ENCODE peak calls at places on chromosome 3, in nine cellular contexts. U is astrocyte of the spinal cord, X is omental fat pad, T is progenitor cell of endocrine pancreas, C is HepG2, J is HFFc6, D is epithelial cell of proximal tubule, B is AG04450, A is cardiac muscle cell. P is an unnamed sample.

GRCh38 chr3:119206611-119207511 is 33.5 kb downstream of the UPK1B start:
- DNase-seq in A (no peak), C (no peak), B (no peak), J (no peak), U (no peak), T (no peak), D (no peak), X (no peak), P (peak)

GRCh38 chr3:112090899-112091586 is 4.9 kb downstream of the C3orf52 start:
- DNase-seq in X (no peak), C (no peak), D (no peak), B (no peak), T (no peak), J (no peak), U (no peak), A (no peak), P (no peak)

GRCh38 chr3:64152100-64152499 is 73.2 kb downstream of the PRICKLE2 start:
- DNase-seq in X (no peak), B (peak), J (peak), A (peak), U (peak), T (no peak), C (no peak), D (no peak), P (no peak)

GRCh38 chr3:197350446-197350845 is 52.0 kb upstream of the DLG1 start:
- DNase-seq in B (no peak), A (no peak), T (no peak), U (no peak), C (no peak), X (no peak), J (no peak), D (no peak), P (peak)

GRCh38 chr3:133674290-133674912 is 12.7 kb upstream of the TOPBP1 start:
- DNase-seq in X (no peak), A (no peak), T (no peak), B (no peak), J (no peak), D (no peak), U (no peak), C (no peak), P (no peak)

GRCh38 chr3:103218793-103219192 is 784.0 kb downstream of the ZPLD1 start:
- DNase-seq in C (no peak), J (no peak), U (peak), A (no peak), T (no peak), B (no peak), X (no peak), D (no peak), P (no peak)

GRCh38 chr3:128051459-128051836 is 789 bp upstream of the SEC61A1 start:
- DNase-seq in D (no peak), U (peak), A (peak), C (no peak), B (no peak), X (no peak), T (no peak), J (no peak), P (no peak)

GRCh38 chr3:196422976-196423781 is 9.0 kb downstream of the UBXN7 start:
- DNase-seq in T (no peak), U (peak), B (no peak), A (peak), X (no peak), C (no peak), J (no peak), D (no peak), P (no peak)

GRCh38 chr3:69144631-69145244 is 22.3 kb upstream of the LMOD3 start:
- DNase-seq in C (no peak), J (no peak), B (no peak), D (no peak), T (no peak), U (peak), A (no peak), X (no peak), P (no peak)

GRCh38 chr3:15161113-15161512 is 44.9 kb upstream of the CAPN7 start:
- DNase-seq in T (no peak), D (no peak), B (no peak), A (no peak), C (no peak), U (no peak), J (no peak), X (no peak), P (no peak)

GRCh38 chr3:165874663-165875489 is 37.7 kb upstream of the BCHE start:
- DNase-seq in C (peak), T (no peak), X (no peak), D (no peak), B (no peak), A (no peak), J (no peak), U (no peak), P (no peak)

DNA sequence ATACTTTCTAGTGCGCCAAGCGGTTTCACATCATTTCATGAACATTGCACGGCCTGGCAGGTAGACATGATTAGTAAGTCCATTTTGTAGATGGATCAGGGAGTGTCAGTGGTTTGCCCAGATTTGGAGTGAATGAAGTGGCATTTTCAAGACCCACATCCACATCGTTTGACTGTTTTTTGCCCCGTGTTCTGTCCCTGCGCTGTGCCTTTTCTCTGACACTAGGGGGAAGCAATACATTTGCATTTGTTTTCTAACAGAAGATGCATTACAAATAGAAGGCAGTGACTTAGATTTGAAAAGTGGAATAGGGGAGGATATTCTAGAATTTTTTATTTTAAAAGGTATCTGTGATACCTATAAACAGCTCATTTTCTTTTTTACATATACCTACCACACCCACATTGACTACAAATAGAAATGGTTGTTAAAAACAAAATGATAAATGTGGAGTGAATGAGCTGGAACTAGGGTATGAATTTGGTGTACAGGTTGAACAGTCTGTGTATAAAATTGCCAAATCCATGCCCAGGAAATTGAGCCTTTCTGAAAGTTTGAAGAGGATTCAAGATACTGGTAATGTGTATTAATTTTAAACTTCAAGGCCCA is 98.0 kb downstream of the USP13 start:
- DNase-seq in B (no peak), D (no peak), J (peak), U (peak), C (peak), T (no peak), X (no peak), A (peak), P (no peak)
- TF ChIP-seq CTCF in B (peak), D (peak), J (peak), U (peak), C (peak), T (peak), X (no peak), A (peak), P (no peak)

GRCh38 chr3:57646723-57647122 is 46.2 kb downstream of the DENND6A start:
- DNase-seq in T (no peak), A (peak), D (no peak), C (no peak), B (no peak), X (no peak), J (peak), U (peak), P (no peak)
- TF ChIP-seq CTCF in T (no peak), A (peak), D (peak), C (no peak), B (no peak), X (no peak), J (peak), U (no peak), P (peak)

DNA sequence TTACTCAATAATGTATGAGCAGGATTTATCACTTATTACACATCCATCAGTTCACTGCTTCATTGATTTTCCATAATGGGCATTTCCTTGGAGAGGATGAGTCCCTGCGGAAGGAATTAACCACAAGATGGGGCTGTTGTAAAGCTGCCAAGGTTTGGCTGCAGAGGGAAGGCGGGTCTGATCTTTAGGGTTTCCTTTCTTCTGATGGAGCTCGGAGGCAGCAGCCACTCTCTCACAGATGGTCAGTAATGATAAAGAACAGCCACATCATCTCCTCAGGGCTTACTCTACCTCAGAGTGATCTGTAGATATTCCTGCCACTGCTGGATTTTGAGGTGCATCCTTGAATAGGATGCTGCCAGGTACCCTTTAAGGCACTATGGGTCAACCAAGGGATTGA is 115.2 kb downstream of the USP13 start:
- DNase-seq in D (peak), T (peak), B (peak), C (no peak), U (peak), J (peak), X (no peak), A (peak), P (no peak)
- TF ChIP-seq CTCF in D (peak), T (peak), B (peak), C (peak), U (peak), J (peak), X (no peak), A (peak), P (no peak)

DNA sequence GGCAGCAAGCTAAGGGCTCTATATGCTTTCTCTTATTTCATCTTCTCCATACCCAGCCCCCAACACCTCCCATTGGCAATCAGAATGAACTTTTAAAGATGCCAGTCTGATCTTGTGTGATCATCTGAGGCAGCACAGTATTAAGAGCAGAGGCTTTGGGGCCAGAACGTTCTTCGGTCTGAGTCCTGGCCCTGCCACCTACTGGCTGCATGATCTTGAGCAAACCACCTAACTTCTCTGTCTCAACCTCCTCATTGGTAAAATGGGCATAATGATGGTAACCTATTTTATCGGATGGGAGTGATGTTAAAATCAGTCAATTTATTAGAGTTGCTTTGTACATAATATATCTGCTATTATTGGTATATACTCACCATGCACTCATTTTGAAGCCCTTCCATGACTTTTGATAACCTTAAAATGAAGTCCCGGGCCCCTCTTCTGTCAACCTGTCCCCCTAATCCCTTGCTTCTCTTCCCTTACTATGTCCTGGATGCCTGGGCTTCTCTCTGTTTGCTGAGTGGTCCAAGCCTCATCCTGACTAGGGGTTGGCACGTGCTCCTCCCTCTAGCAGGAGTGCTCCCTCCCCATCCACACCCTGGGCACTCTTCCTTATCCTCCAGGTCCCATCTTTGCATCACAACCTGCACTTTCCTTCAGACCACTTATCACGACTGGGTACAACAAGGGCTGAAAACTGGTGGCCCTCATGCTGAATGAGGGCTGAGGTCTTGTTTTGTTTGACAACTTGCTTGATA is 6.3 kb downstream of the EFCAB12 start:
- DNase-seq in U (no peak), B (no peak), T (no peak), J (no peak), X (no peak), D (no peak), A (no peak), C (no peak), P (no peak)
- TF ChIP-seq CTCF in U (peak), B (peak), T (no peak), J (peak), X (no peak), D (peak), A (peak), C (peak), P (no peak)

GRCh38 chr3:187922704-187923393 is 177.6 kb upstream of the BCL6 start:
- DNase-seq in C (no peak), U (peak), X (no peak), T (no peak), B (no peak), A (peak), J (peak), D (no peak), P (no peak)

GRCh38 chr3:187927565-187927964 is 182.3 kb upstream of the BCL6 start:
- DNase-seq in C (no peak), A (no peak), B (no peak), T (no peak), D (no peak), U (no peak), J (no peak), X (no peak), P (no peak)

GRCh38 chr3:187926620-187927019 is 181.4 kb upstream of the BCL6 start:
- DNase-seq in J (no peak), T (no peak), X (no peak), U (no peak), A (no peak), C (no peak), D (no peak), B (no peak), P (no peak)

GRCh38 chr3:187925326-187925725 is 180.1 kb upstream of the BCL6 start:
- DNase-seq in J (no peak), T (no peak), B (no peak), C (no peak), U (no peak), X (no peak), A (peak), D (no peak), P (no peak)

GRCh38 chr3:187924651-187925050 is 179.4 kb upstream of the BCL6 start:
- DNase-seq in D (no peak), B (no peak), U (no peak), X (no peak), T (no peak), C (no peak), J (no peak), A (no peak), P (no peak)
- TF ChIP-seq CTCF in D (no peak), B (no peak), U (no peak), X (no peak), T (no peak), C (no peak), J (no peak), A (no peak), P (no peak)

GRCh38 chr3:44914936-44915335 is 40.5 kb downstream of the TGM4 start:
- DNase-seq in D (no peak), A (no peak), B (no peak), U (peak), X (no peak), T (no peak), C (no peak), J (no peak), P (no peak)
- TF ChIP-seq CTCF in D (peak), A (peak), B (peak), U (peak), X (no peak), T (peak), C (peak), J (peak), P (no peak)

GRCh38 chr3:63142681-63143080 is 135.4 kb upstream of the SYNPR start:
- DNase-seq in J (no peak), B (no peak), C (no peak), D (no peak), T (no peak), X (no peak), A (no peak), U (no peak), P (no peak)
- TF ChIP-seq CTCF in J (no peak), B (no peak), C (no peak), D (no peak), T (peak), X (no peak), A (no peak), U (no peak), P (no peak)

GRCh38 chr3:159340877-159341500 is 539.1 kb downstream of the MFSD1 start:
- DNase-seq in J (no peak), T (no peak), U (no peak), D (no peak), A (peak), B (no peak), X (no peak), C (no peak), P (no peak)

DNA sequence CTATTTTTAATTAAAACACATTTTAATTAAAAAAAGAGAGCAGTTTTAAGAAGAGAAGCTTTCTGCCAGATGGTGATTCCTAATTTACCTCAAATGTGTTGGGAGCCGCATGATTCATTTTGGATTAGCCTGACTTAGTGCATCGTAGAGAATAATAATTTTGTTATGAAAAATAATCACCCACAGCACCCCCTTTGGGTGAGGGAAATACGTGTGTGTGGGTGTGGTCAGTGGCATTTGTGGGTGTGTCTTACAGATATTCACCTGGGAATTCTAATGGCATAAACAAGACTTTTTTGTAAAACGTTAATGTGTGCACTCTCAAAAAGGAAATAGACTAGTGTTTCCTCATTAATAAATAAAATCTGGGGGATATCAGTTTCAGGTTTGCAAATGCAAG is 544.6 kb downstream of the MFSD1 start:
- DNase-seq in B (no peak), X (no peak), T (no peak), C (no peak), A (no peak), U (no peak), J (no peak), D (no peak), P (no peak)
- TF ChIP-seq CTCF in B (no peak), X (no peak), T (no peak), C (no peak), A (no peak), U (no peak), J (no peak), D (no peak), P (no peak)